ENCODE peak calls at places on chromosomes 5 and 9, in eight cellular contexts. U, D, M, W, R, H, L and X are unnamed samples.

GRCh38 chr5:59380350-59380951 is 513.1 kb downstream of the PDE4D start:
- DNase-seq in W (no peak), R (no peak), U (peak), D (peak), L (no peak), M (peak), H (peak), X (peak)

GRCh38 chr5:177312649-177313181 is 1.0 kb upstream of the MXD3 start:
- DNase-seq in D (peak), W (no peak), L (peak), R (no peak), M (peak), H (peak), U (peak), X (peak)

GRCh38 chr9:134648701-134649525 is 7.3 kb downstream of the COL5A1 start:
- DNase-seq in U (no peak), W (no peak), R (no peak), L (no peak), H (no peak), M (no peak), D (no peak), X (no peak)

GRCh38 chr9:101029300-101030021 is 934 bp downstream of the PLPPR1 start:
- DNase-seq in D (no peak), M (no peak), R (peak), W (no peak), L (peak), U (no peak), H (no peak), X (no peak)

GRCh38 chr5:135569755-135570452 is 8.9 kb downstream of the CXCL14 start:
- DNase-seq in M (peak), U (peak), D (peak), H (peak), R (no peak), L (peak), W (peak), X (peak)

GRCh38 chr5:121503111-121503840 is 348.4 kb upstream of the FTMT start:
- DNase-seq in D (peak), M (peak), L (no peak), U (peak), H (no peak), W (peak), R (no peak), X (peak)

GRCh38 chr5:172679621-172680212 is 38.7 kb downstream of the NEURL1B start:
- DNase-seq in R (no peak), M (peak), W (no peak), U (no peak), L (no peak), H (no peak), D (no peak), X (peak)

GRCh38 chr5:150829744-150830143 is 16.6 kb upstream of the IRGM start:
- DNase-seq in H (no peak), M (no peak), D (no peak), R (no peak), W (no peak), U (no peak), L (no peak), X (no peak)

GRCh38 chr5:62112689-62113220 is 193.3 kb upstream of the KIF2A start:
- DNase-seq in U (no peak), R (no peak), L (no peak), D (peak), W (no peak), H (no peak), M (no peak), X (no peak)

GRCh38 chr9:76269789-76270188 is 124.4 kb downstream of the RFK start:
- DNase-seq in D (no peak), M (no peak), W (no peak), R (no peak), L (no peak), H (no peak), U (no peak), X (no peak)

GRCh38 chr9:80650964-80651555 is 1038.3 kb downstream of the TLE1 start:
- DNase-seq in U (no peak), W (no peak), D (peak), L (no peak), R (no peak), M (no peak), H (no peak), X (no peak)

GRCh38 chr9:106177216-106177615 is 482.9 kb downstream of the TMEM38B start:
- DNase-seq in H (no peak), R (no peak), D (no peak), L (no peak), M (no peak), W (no peak), U (no peak), X (no peak)

GRCh38 chr9:71916834-71917534 is 5.5 kb downstream of the C9orf85 start:
- DNase-seq in U (no peak), D (no peak), R (no peak), M (no peak), H (no peak), L (no peak), W (no peak), X (no peak)